ENCODE peak calls at places on chromosomes 13 and 19, in five cellular contexts. One of them, this sample, is unnamed.
A peak's percentile ranks its signal among the peaks of the same experiment; 100 is the strongest.

GRCh38 chr19:31357315-31357673 is 8.1 kb upstream of the TSHZ3 start:
- DNase-seq in HFF-Myc: no peak
- DNase-seq in omental fat pad: no peak
- DNase-seq in endothelial cell: no peak
- DNase-seq in psoas muscle: no peak
- DNase-seq in this sample: no peak

GRCh38 chr19:38042132-38042531 is 135.1 kb downstream of the SIPA1L3 start:
- DNase-seq in HFF-Myc: no peak
- DNase-seq in omental fat pad: no peak
- DNase-seq in endothelial cell: no peak
- DNase-seq in psoas muscle: no peak
- DNase-seq in this sample: no peak

GRCh38 chr13:31913459-31913858 is 118.1 kb upstream of the FRY start:
- DNase-seq in HFF-Myc: no peak
- DNase-seq in omental fat pad: no peak
- DNase-seq in endothelial cell: no peak
- DNase-seq in psoas muscle: no peak
- DNase-seq in this sample: no peak

GRCh38 chr19:42250666-42251531 is 4.0 kb downstream of the ERF start:
- DNase-seq in HFF-Myc: no peak
- DNase-seq in omental fat pad: no peak
- DNase-seq in endothelial cell: no peak
- DNase-seq in psoas muscle: no peak
- DNase-seq in this sample: no peak

GRCh38 chr13:48222358-48223015 is 10.5 kb upstream of the ITM2B start:
- DNase-seq in HFF-Myc: no peak
- DNase-seq in omental fat pad: no peak
- DNase-seq in endothelial cell: no peak
- DNase-seq in psoas muscle: peak; percentile 67
- DNase-seq in this sample: no peak

GRCh38 chr13:95301947-95302386 is 716 bp upstream of the ABCC4 start:
- DNase-seq in HFF-Myc: no peak
- DNase-seq in omental fat pad: no peak
- DNase-seq in endothelial cell: no peak
- DNase-seq in psoas muscle: no peak
- DNase-seq in this sample: no peak

GRCh38 chr19:38049105-38049649 is 142.2 kb downstream of the SIPA1L3 start:
- DNase-seq in HFF-Myc: peak; percentile 48
- DNase-seq in omental fat pad: no peak
- DNase-seq in endothelial cell: no peak
- DNase-seq in psoas muscle: no peak
- DNase-seq in this sample: peak; percentile 30

GRCh38 chr13:101218484-101218883 is 197.8 kb downstream of the NALCN start:
- DNase-seq in HFF-Myc: no peak
- DNase-seq in omental fat pad: no peak
- DNase-seq in endothelial cell: no peak
- DNase-seq in psoas muscle: no peak
- DNase-seq in this sample: no peak

GRCh38 chr13:30791354-30791921 is 56.1 kb downstream of the ALOX5AP start:
- DNase-seq in HFF-Myc: peak; percentile 84
- DNase-seq in omental fat pad: no peak
- DNase-seq in endothelial cell: no peak
- DNase-seq in psoas muscle: no peak
- DNase-seq in this sample: no peak

GRCh38 chr13:102848956-102849355 is 3.1 kb downstream of the ERCC5 start:
- DNase-seq in HFF-Myc: no peak
- DNase-seq in omental fat pad: no peak
- DNase-seq in endothelial cell: no peak
- DNase-seq in psoas muscle: no peak
- DNase-seq in this sample: no peak

GRCh38 chr13:33639640-33640080 is 178.3 kb upstream of the RFC3 start:
- DNase-seq in HFF-Myc: no peak
- DNase-seq in omental fat pad: no peak
- DNase-seq in endothelial cell: no peak
- DNase-seq in psoas muscle: no peak
- DNase-seq in this sample: no peak

GRCh38 chr13:72726721-72727416 is 560 bp downstream of the MZT1 start:
- DNase-seq in HFF-Myc: no peak
- DNase-seq in omental fat pad: no peak
- DNase-seq in endothelial cell: peak; percentile 32
- DNase-seq in psoas muscle: peak; percentile 69
- DNase-seq in this sample: no peak

GRCh38 chr13:57633950-57634828 is 2.6 kb downstream of the PCDH17 start:
- DNase-seq in HFF-Myc: no peak
- DNase-seq in omental fat pad: no peak
- DNase-seq in endothelial cell: peak; percentile 28
- DNase-seq in psoas muscle: no peak
- DNase-seq in this sample: no peak

GRCh38 chr19:14901675-14902260 is 15.8 kb upstream of the OR7A17 start:
- DNase-seq in HFF-Myc: no peak
- DNase-seq in omental fat pad: no peak
- DNase-seq in endothelial cell: no peak
- DNase-seq in psoas muscle: no peak
- DNase-seq in this sample: no peak

GRCh38 chr19:11551603-11552235 is 7.3 kb downstream of the ELOF1 start:
- DNase-seq in HFF-Myc: no peak
- DNase-seq in omental fat pad: no peak
- DNase-seq in endothelial cell: peak; percentile 44
- DNase-seq in psoas muscle: no peak
- DNase-seq in this sample: no peak

GRCh38 chr19:47437500-47437899 is 18.2 kb upstream of the MEIS3 start:
- DNase-seq in HFF-Myc: no peak
- DNase-seq in omental fat pad: no peak
- DNase-seq in endothelial cell: no peak
- DNase-seq in psoas muscle: no peak
- DNase-seq in this sample: no peak

GRCh38 chr19:58328999-58329398 is 2.2 kb downstream of the ZSCAN22 start:
- DNase-seq in HFF-Myc: no peak
- DNase-seq in omental fat pad: no peak
- DNase-seq in endothelial cell: peak; percentile 56
- DNase-seq in psoas muscle: no peak
- DNase-seq in this sample: no peak

GRCh38 chr13:114099191-114099590 is 33.2 kb downstream of the RASA3 start:
- DNase-seq in HFF-Myc: no peak
- DNase-seq in omental fat pad: peak; percentile 26
- DNase-seq in endothelial cell: no peak
- DNase-seq in psoas muscle: peak; percentile 94
- DNase-seq in this sample: no peak

GRCh38 chr19:39969681-39970423 is 1.1 kb upstream of the PSMC4 start:
- DNase-seq in HFF-Myc: no peak
- DNase-seq in omental fat pad: no peak
- DNase-seq in endothelial cell: no peak
- DNase-seq in psoas muscle: no peak
- DNase-seq in this sample: no peak

GRCh38 chr13:58134012-58134411 is 502.5 kb downstream of the PCDH17 start:
- DNase-seq in HFF-Myc: no peak
- DNase-seq in omental fat pad: no peak
- DNase-seq in endothelial cell: no peak
- DNase-seq in psoas muscle: no peak
- DNase-seq in this sample: no peak

GRCh38 chr13:71758823-71759222 is 108.2 kb downstream of the DACH1 start:
- DNase-seq in HFF-Myc: no peak
- DNase-seq in omental fat pad: no peak
- DNase-seq in endothelial cell: no peak
- DNase-seq in psoas muscle: no peak
- DNase-seq in this sample: no peak

GRCh38 chr13:106373989-106374572 is 161.4 kb downstream of the EFNB2 start:
- DNase-seq in HFF-Myc: no peak
- DNase-seq in omental fat pad: no peak
- DNase-seq in endothelial cell: no peak
- DNase-seq in psoas muscle: no peak
- DNase-seq in this sample: no peak

GRCh38 chr19:39038098-39038497 is 5.7 kb upstream of the FBXO27 start:
- DNase-seq in HFF-Myc: no peak
- DNase-seq in omental fat pad: no peak
- DNase-seq in endothelial cell: peak; percentile 41
- DNase-seq in psoas muscle: no peak
- DNase-seq in this sample: no peak

GRCh38 chr19:41449079-41449864 is 6.3 kb downstream of the ERICH4 start:
- DNase-seq in HFF-Myc: no peak
- DNase-seq in omental fat pad: peak; percentile 54
- DNase-seq in endothelial cell: peak; percentile 88
- DNase-seq in psoas muscle: peak; percentile 84
- DNase-seq in this sample: peak; percentile 71

GRCh38 chr13:44030615-44031014 is 150.9 kb downstream of the LACC1 start:
- DNase-seq in HFF-Myc: no peak
- DNase-seq in omental fat pad: no peak
- DNase-seq in endothelial cell: no peak
- DNase-seq in psoas muscle: peak; percentile 71
- DNase-seq in this sample: no peak

GRCh38 chr19:3762501-3763459 is at the start of gene MRPL54:
- DNase-seq in HFF-Myc: peak; percentile 96
- DNase-seq in omental fat pad: peak; percentile 96
- DNase-seq in endothelial cell: peak; percentile 99
- DNase-seq in psoas muscle: peak; percentile 100
- DNase-seq in this sample: peak; percentile 99

GRCh38 chr13:111590796-111591195 is 270.4 kb downstream of the TEX29 start:
- DNase-seq in HFF-Myc: no peak
- DNase-seq in omental fat pad: no peak
- DNase-seq in endothelial cell: no peak
- DNase-seq in psoas muscle: no peak
- DNase-seq in this sample: no peak

GRCh38 chr13:89721216-89721615 is 1626.3 kb upstream of the MIR17HG start:
- DNase-seq in HFF-Myc: no peak
- DNase-seq in omental fat pad: no peak
- DNase-seq in endothelial cell: no peak
- DNase-seq in psoas muscle: no peak
- DNase-seq in this sample: no peak

GRCh38 chr13:70893832-70894231 is 785.6 kb upstream of the KLHL1 start:
- DNase-seq in HFF-Myc: no peak
- DNase-seq in omental fat pad: no peak
- DNase-seq in endothelial cell: no peak
- DNase-seq in psoas muscle: no peak
- DNase-seq in this sample: no peak

GRCh38 chr13:99577934-99578917 is 77.0 kb downstream of the TM9SF2 start:
- DNase-seq in HFF-Myc: no peak
- DNase-seq in omental fat pad: no peak
- DNase-seq in endothelial cell: no peak
- DNase-seq in psoas muscle: no peak
- DNase-seq in this sample: no peak

GRCh38 chr19:34808566-34808965 is 35.6 kb upstream of the ZNF599 start:
- DNase-seq in HFF-Myc: peak; percentile 1
- DNase-seq in omental fat pad: no peak
- DNase-seq in endothelial cell: no peak
- DNase-seq in psoas muscle: no peak
- DNase-seq in this sample: no peak

GRCh38 chr19:13043285-13043684 is 48.0 kb downstream of the NFIX start:
- DNase-seq in HFF-Myc: no peak
- DNase-seq in omental fat pad: no peak
- DNase-seq in endothelial cell: no peak
- DNase-seq in psoas muscle: peak; percentile 72
- DNase-seq in this sample: no peak

GRCh38 chr13:71902676-71903075 is 35.7 kb upstream of the DACH1 start:
- DNase-seq in HFF-Myc: no peak
- DNase-seq in omental fat pad: no peak
- DNase-seq in endothelial cell: no peak
- DNase-seq in psoas muscle: no peak
- DNase-seq in this sample: no peak

GRCh38 chr19:8147579-8147978 is 1.8 kb downstream of the FBN3 start:
- DNase-seq in HFF-Myc: no peak
- DNase-seq in omental fat pad: no peak
- DNase-seq in endothelial cell: no peak
- DNase-seq in psoas muscle: no peak
- DNase-seq in this sample: no peak

GRCh38 chr19:8148410-8149231 is 771 bp downstream of the FBN3 start:
- DNase-seq in HFF-Myc: no peak
- DNase-seq in omental fat pad: no peak
- DNase-seq in endothelial cell: peak; percentile 52
- DNase-seq in psoas muscle: no peak
- DNase-seq in this sample: no peak

GRCh38 chr19:8145969-8146368 is 3.4 kb downstream of the FBN3 start:
- DNase-seq in HFF-Myc: no peak
- DNase-seq in omental fat pad: no peak
- DNase-seq in endothelial cell: no peak
- DNase-seq in psoas muscle: no peak
- DNase-seq in this sample: no peak

GRCh38 chr19:8148088-8148409 is 1.3 kb downstream of the FBN3 start:
- DNase-seq in HFF-Myc: no peak
- DNase-seq in omental fat pad: no peak
- DNase-seq in endothelial cell: no peak
- DNase-seq in psoas muscle: no peak
- DNase-seq in this sample: no peak

GRCh38 chr19:8146877-8147575 is 2.4 kb downstream of the FBN3 start:
- DNase-seq in HFF-Myc: no peak
- DNase-seq in omental fat pad: no peak
- DNase-seq in endothelial cell: no peak
- DNase-seq in psoas muscle: no peak
- DNase-seq in this sample: no peak
- TF ChIP-seq CTCF in HFF-Myc: no peak
- TF ChIP-seq CTCF in omental fat pad: no peak
- TF ChIP-seq CTCF in endothelial cell: no peak
- TF ChIP-seq CTCF in psoas muscle: no peak
- TF ChIP-seq CTCF in this sample: no peak

GRCh38 chr19:7869453-7869909 is 4.7 kb downstream of the PRR36 start:
- DNase-seq in HFF-Myc: no peak
- DNase-seq in omental fat pad: no peak
- DNase-seq in endothelial cell: peak; percentile 53
- DNase-seq in psoas muscle: peak; percentile 78
- DNase-seq in this sample: peak; percentile 84
- TF ChIP-seq CTCF in HFF-Myc: no peak
- TF ChIP-seq CTCF in omental fat pad: no peak
- TF ChIP-seq CTCF in endothelial cell: peak; percentile 59
- TF ChIP-seq CTCF in psoas muscle: no peak
- TF ChIP-seq CTCF in this sample: peak; percentile 59

GRCh38 chr13:110368408-110368807 is 61.3 kb downstream of the COL4A2 start:
- DNase-seq in HFF-Myc: no peak
- DNase-seq in omental fat pad: no peak
- DNase-seq in endothelial cell: no peak
- DNase-seq in psoas muscle: no peak
- DNase-seq in this sample: no peak

GRCh38 chr13:110367620-110368019 is 60.5 kb downstream of the COL4A2 start:
- DNase-seq in HFF-Myc: no peak
- DNase-seq in omental fat pad: no peak
- DNase-seq in endothelial cell: no peak
- DNase-seq in psoas muscle: no peak
- DNase-seq in this sample: no peak

GRCh38 chr13:110371550-110372465 is 64.7 kb downstream of the COL4A2 start:
- DNase-seq in HFF-Myc: no peak
- DNase-seq in omental fat pad: no peak
- DNase-seq in endothelial cell: no peak
- DNase-seq in psoas muscle: no peak
- DNase-seq in this sample: no peak

GRCh38 chr13:110366733-110367132 is 59.6 kb downstream of the COL4A2 start:
- DNase-seq in HFF-Myc: no peak
- DNase-seq in omental fat pad: no peak
- DNase-seq in endothelial cell: no peak
- DNase-seq in psoas muscle: no peak
- DNase-seq in this sample: no peak

GRCh38 chr13:110369400-110369799 is 62.3 kb downstream of the COL4A2 start:
- DNase-seq in HFF-Myc: no peak
- DNase-seq in omental fat pad: no peak
- DNase-seq in endothelial cell: no peak
- DNase-seq in psoas muscle: no peak
- DNase-seq in this sample: no peak
- TF ChIP-seq CTCF in HFF-Myc: no peak
- TF ChIP-seq CTCF in omental fat pad: no peak
- TF ChIP-seq CTCF in endothelial cell: no peak
- TF ChIP-seq CTCF in psoas muscle: no peak
- TF ChIP-seq CTCF in this sample: no peak

GRCh38 chr19:799076-799881 is 2.0 kb downstream of the PTBP1 start:
- DNase-seq in HFF-Myc: no peak
- DNase-seq in omental fat pad: no peak
- DNase-seq in endothelial cell: no peak
- DNase-seq in psoas muscle: no peak
- DNase-seq in this sample: no peak
- TF ChIP-seq CTCF in HFF-Myc: peak; percentile 8
- TF ChIP-seq CTCF in omental fat pad: no peak
- TF ChIP-seq CTCF in endothelial cell: no peak
- TF ChIP-seq CTCF in psoas muscle: no peak
- TF ChIP-seq CTCF in this sample: no peak

This sample was measured in natural killer cell.